ENCODE peak calls at places on chromosomes 4 and X, in ten cellular contexts. One of them, this sample, is unnamed.

GRCh38 chrX:71935542-71935941 is 24.9 kb downstream of the NHSL2 start:
- DNase-seq in thyroid gland: peak; percentile 67
- DNase-seq in bronchial epithelial cell: no peak
- DNase-seq in adrenal gland: no peak
- DNase-seq in fibroblast of lung: no peak
- DNase-seq in heart left ventricle: no peak
- DNase-seq in BE2C: no peak
- DNase-seq in AG10803: no peak
- DNase-seq in dorsolateral prefrontal cortex: no peak
- DNase-seq in body of pancreas: no peak
- DNase-seq in this sample: peak; percentile 57

GRCh38 chr4:17567267-17567666 is 9.7 kb upstream of the LAP3 start:
- DNase-seq in thyroid gland: no peak
- DNase-seq in bronchial epithelial cell: no peak
- DNase-seq in adrenal gland: no peak
- DNase-seq in fibroblast of lung: no peak
- DNase-seq in heart left ventricle: no peak
- DNase-seq in BE2C: no peak
- DNase-seq in AG10803: peak; percentile 82
- DNase-seq in dorsolateral prefrontal cortex: no peak
- DNase-seq in body of pancreas: no peak
- DNase-seq in this sample: no peak

GRCh38 chrX:56233100-56233499 is 944 bp downstream of the KLF8 start:
- DNase-seq in thyroid gland: peak; percentile 15
- DNase-seq in bronchial epithelial cell: no peak
- DNase-seq in adrenal gland: no peak
- DNase-seq in fibroblast of lung: peak; percentile 1
- DNase-seq in heart left ventricle: no peak
- DNase-seq in BE2C: no peak
- DNase-seq in AG10803: no peak
- DNase-seq in dorsolateral prefrontal cortex: no peak
- DNase-seq in body of pancreas: no peak
- DNase-seq in this sample: no peak

GRCh38 chr4:88107406-88108107 is 50.9 kb downstream of the ABCG2 start:
- DNase-seq in thyroid gland: peak; percentile 7
- DNase-seq in bronchial epithelial cell: peak; percentile 20
- DNase-seq in adrenal gland: peak; percentile 71
- DNase-seq in fibroblast of lung: peak; percentile 43
- DNase-seq in heart left ventricle: no peak
- DNase-seq in BE2C: no peak
- DNase-seq in AG10803: peak; percentile 8
- DNase-seq in dorsolateral prefrontal cortex: no peak
- DNase-seq in body of pancreas: peak; percentile 6
- DNase-seq in this sample: no peak

GRCh38 chr4:38924266-38924827 is 56.7 kb downstream of the FAM114A1 start:
- DNase-seq in thyroid gland: no peak
- DNase-seq in bronchial epithelial cell: no peak
- DNase-seq in adrenal gland: no peak
- DNase-seq in fibroblast of lung: no peak
- DNase-seq in heart left ventricle: no peak
- DNase-seq in BE2C: no peak
- DNase-seq in AG10803: no peak
- DNase-seq in dorsolateral prefrontal cortex: no peak
- DNase-seq in body of pancreas: no peak
- DNase-seq in this sample: no peak

GRCh38 chr4:94758141-94758699 is 465 bp downstream of the BMPR1B start:
- DNase-seq in thyroid gland: peak; percentile 42
- DNase-seq in bronchial epithelial cell: peak; percentile 44
- DNase-seq in adrenal gland: peak; percentile 73
- DNase-seq in fibroblast of lung: no peak
- DNase-seq in heart left ventricle: no peak
- DNase-seq in BE2C: peak; percentile 86
- DNase-seq in AG10803: peak; percentile 43
- DNase-seq in dorsolateral prefrontal cortex: no peak
- DNase-seq in body of pancreas: peak; percentile 33
- DNase-seq in this sample: peak; percentile 73

GRCh38 chr4:163736876-163737275 is 242.4 kb downstream of the TMA16 start:
- DNase-seq in thyroid gland: no peak
- DNase-seq in bronchial epithelial cell: no peak
- DNase-seq in adrenal gland: no peak
- DNase-seq in fibroblast of lung: no peak
- DNase-seq in heart left ventricle: no peak
- DNase-seq in BE2C: no peak
- DNase-seq in AG10803: no peak
- DNase-seq in dorsolateral prefrontal cortex: no peak
- DNase-seq in body of pancreas: no peak
- DNase-seq in this sample: no peak

GRCh38 chrX:47358387-47359065 is 11.9 kb upstream of the ZNF157 start:
- DNase-seq in thyroid gland: peak; percentile 5
- DNase-seq in bronchial epithelial cell: no peak
- DNase-seq in adrenal gland: peak; percentile 55
- DNase-seq in fibroblast of lung: no peak
- DNase-seq in heart left ventricle: no peak
- DNase-seq in BE2C: no peak
- DNase-seq in AG10803: no peak
- DNase-seq in dorsolateral prefrontal cortex: no peak
- DNase-seq in body of pancreas: no peak
- DNase-seq in this sample: no peak

GRCh38 chr4:132108784-132109183 is 1040.3 kb upstream of the PCDH10 start:
- DNase-seq in thyroid gland: no peak
- DNase-seq in bronchial epithelial cell: peak; percentile 6
- DNase-seq in adrenal gland: no peak
- DNase-seq in fibroblast of lung: peak; percentile 70
- DNase-seq in heart left ventricle: no peak
- DNase-seq in BE2C: no peak
- DNase-seq in AG10803: peak; percentile 17
- DNase-seq in dorsolateral prefrontal cortex: no peak
- DNase-seq in body of pancreas: no peak
- DNase-seq in this sample: no peak

GRCh38 chrX:1390621-1391369 is 1.1 kb downstream of the SLC25A6 start:
- DNase-seq in thyroid gland: no peak
- DNase-seq in bronchial epithelial cell: no peak
- DNase-seq in adrenal gland: peak; percentile 75
- DNase-seq in fibroblast of lung: no peak
- DNase-seq in heart left ventricle: no peak
- DNase-seq in BE2C: no peak
- DNase-seq in AG10803: no peak
- DNase-seq in dorsolateral prefrontal cortex: peak; percentile 6
- DNase-seq in body of pancreas: no peak
- DNase-seq in this sample: peak; percentile 3

GRCh38 chrX:16205840-16206239 is 38.6 kb downstream of the MAGEB17 start:
- DNase-seq in thyroid gland: no peak
- DNase-seq in bronchial epithelial cell: no peak
- DNase-seq in adrenal gland: no peak
- DNase-seq in fibroblast of lung: peak; percentile 16
- DNase-seq in heart left ventricle: no peak
- DNase-seq in BE2C: no peak
- DNase-seq in AG10803: peak; percentile 80
- DNase-seq in dorsolateral prefrontal cortex: no peak
- DNase-seq in body of pancreas: no peak
- DNase-seq in this sample: no peak

GRCh38 chr4:18067031-18067430 is 45.5 kb upstream of the LCORL start:
- DNase-seq in thyroid gland: no peak
- DNase-seq in bronchial epithelial cell: peak; percentile 5
- DNase-seq in adrenal gland: no peak
- DNase-seq in fibroblast of lung: no peak
- DNase-seq in heart left ventricle: no peak
- DNase-seq in BE2C: no peak
- DNase-seq in AG10803: no peak
- DNase-seq in dorsolateral prefrontal cortex: no peak
- DNase-seq in body of pancreas: no peak
- DNase-seq in this sample: no peak

GRCh38 chrX:64975989-64976672 is at the start of gene ZC4H2:
- DNase-seq in thyroid gland: peak; percentile 72
- DNase-seq in bronchial epithelial cell: peak; percentile 76
- DNase-seq in adrenal gland: peak; percentile 88
- DNase-seq in fibroblast of lung: peak; percentile 80
- DNase-seq in heart left ventricle: peak; percentile 72
- DNase-seq in BE2C: peak; percentile 75
- DNase-seq in AG10803: peak; percentile 70
- DNase-seq in dorsolateral prefrontal cortex: peak; percentile 59
- DNase-seq in body of pancreas: peak; percentile 83
- DNase-seq in this sample: peak; percentile 68

GRCh38 chr4:188781655-188782054 is 642.4 kb downstream of the TRIML1 start:
- DNase-seq in thyroid gland: peak; percentile 8
- DNase-seq in bronchial epithelial cell: no peak
- DNase-seq in adrenal gland: no peak
- DNase-seq in fibroblast of lung: peak; percentile 22
- DNase-seq in heart left ventricle: no peak
- DNase-seq in BE2C: peak; percentile 28
- DNase-seq in AG10803: no peak
- DNase-seq in dorsolateral prefrontal cortex: no peak
- DNase-seq in body of pancreas: no peak
- DNase-seq in this sample: peak; percentile 19

GRCh38 chr4:25061602-25062001 is 30.9 kb upstream of the LGI2 start:
- DNase-seq in thyroid gland: no peak
- DNase-seq in bronchial epithelial cell: no peak
- DNase-seq in adrenal gland: no peak
- DNase-seq in fibroblast of lung: no peak
- DNase-seq in heart left ventricle: no peak
- DNase-seq in BE2C: no peak
- DNase-seq in AG10803: no peak
- DNase-seq in dorsolateral prefrontal cortex: no peak
- DNase-seq in body of pancreas: no peak
- DNase-seq in this sample: no peak

GRCh38 chr4:7539186-7539585 is 104.5 kb upstream of the PSAPL1 start:
- DNase-seq in thyroid gland: no peak
- DNase-seq in bronchial epithelial cell: no peak
- DNase-seq in adrenal gland: no peak
- DNase-seq in fibroblast of lung: no peak
- DNase-seq in heart left ventricle: no peak
- DNase-seq in BE2C: no peak
- DNase-seq in AG10803: no peak
- DNase-seq in dorsolateral prefrontal cortex: no peak
- DNase-seq in body of pancreas: no peak
- DNase-seq in this sample: no peak

GRCh38 chrX:102784550-102784949 is 64.0 kb downstream of the GPRASP3 start:
- DNase-seq in thyroid gland: peak; percentile 55
- DNase-seq in bronchial epithelial cell: no peak
- DNase-seq in adrenal gland: no peak
- DNase-seq in fibroblast of lung: no peak
- DNase-seq in heart left ventricle: no peak
- DNase-seq in BE2C: no peak
- DNase-seq in AG10803: no peak
- DNase-seq in dorsolateral prefrontal cortex: no peak
- DNase-seq in body of pancreas: no peak
- DNase-seq in this sample: no peak

GRCh38 chr4:41205130-41205529 is 9.2 kb downstream of the APBB2 start:
- DNase-seq in thyroid gland: no peak
- DNase-seq in bronchial epithelial cell: no peak
- DNase-seq in adrenal gland: no peak
- DNase-seq in fibroblast of lung: no peak
- DNase-seq in heart left ventricle: no peak
- DNase-seq in BE2C: no peak
- DNase-seq in AG10803: no peak
- DNase-seq in dorsolateral prefrontal cortex: no peak
- DNase-seq in body of pancreas: no peak
- DNase-seq in this sample: no peak
- H3K4me3 ChIP-seq in thyroid gland: no peak overlapping the region
- H3K4me3 ChIP-seq in bronchial epithelial cell: no peak overlapping the region
- H3K4me3 ChIP-seq in adrenal gland: no peak overlapping the region
- H3K4me3 ChIP-seq in fibroblast of lung: no peak overlapping the region
- H3K4me3 ChIP-seq in heart left ventricle: no peak overlapping the region
- H3K4me3 ChIP-seq in BE2C: no peak overlapping the region
- H3K4me3 ChIP-seq in AG10803: no peak overlapping the region
- H3K4me3 ChIP-seq in dorsolateral prefrontal cortex: no peak overlapping the region
- H3K4me3 ChIP-seq in body of pancreas: no peak overlapping the region
- H3K4me3 ChIP-seq in this sample: no peak overlapping the region

GRCh38 chr4:5078015-5078414 is 26.7 kb downstream of the STK32B start:
- DNase-seq in thyroid gland: no peak
- DNase-seq in bronchial epithelial cell: no peak
- DNase-seq in adrenal gland: no peak
- DNase-seq in fibroblast of lung: no peak
- DNase-seq in heart left ventricle: no peak
- DNase-seq in BE2C: no peak
- DNase-seq in AG10803: no peak
- DNase-seq in dorsolateral prefrontal cortex: no peak
- DNase-seq in body of pancreas: no peak
- DNase-seq in this sample: no peak
- TF ChIP-seq CTCF in thyroid gland: no peak
- TF ChIP-seq CTCF in bronchial epithelial cell: no peak
- TF ChIP-seq CTCF in adrenal gland: no peak
- TF ChIP-seq CTCF in fibroblast of lung: no peak
- TF ChIP-seq CTCF in heart left ventricle: no peak
- TF ChIP-seq CTCF in BE2C: no peak
- TF ChIP-seq CTCF in AG10803: no peak
- TF ChIP-seq CTCF in dorsolateral prefrontal cortex: no peak
- TF ChIP-seq CTCF in body of pancreas: no peak
- TF ChIP-seq CTCF in this sample: no peak

GRCh38 chr4:93152461-93152860 is 676.1 kb upstream of the ATOH1 start:
- DNase-seq in thyroid gland: no peak
- DNase-seq in bronchial epithelial cell: no peak
- DNase-seq in adrenal gland: no peak
- DNase-seq in fibroblast of lung: no peak
- DNase-seq in heart left ventricle: no peak
- DNase-seq in BE2C: no peak
- DNase-seq in AG10803: no peak
- DNase-seq in dorsolateral prefrontal cortex: no peak
- DNase-seq in body of pancreas: no peak
- DNase-seq in this sample: no peak

GRCh38 chr4:93144644-93145043 is 683.9 kb upstream of the ATOH1 start:
- DNase-seq in thyroid gland: no peak
- DNase-seq in bronchial epithelial cell: no peak
- DNase-seq in adrenal gland: no peak
- DNase-seq in fibroblast of lung: no peak
- DNase-seq in heart left ventricle: no peak
- DNase-seq in BE2C: no peak
- DNase-seq in AG10803: no peak
- DNase-seq in dorsolateral prefrontal cortex: no peak
- DNase-seq in body of pancreas: no peak
- DNase-seq in this sample: no peak

GRCh38 chr4:93147524-93148212 is 680.9 kb upstream of the ATOH1 start:
- DNase-seq in thyroid gland: no peak
- DNase-seq in bronchial epithelial cell: no peak
- DNase-seq in adrenal gland: no peak
- DNase-seq in fibroblast of lung: no peak
- DNase-seq in heart left ventricle: no peak
- DNase-seq in BE2C: no peak
- DNase-seq in AG10803: no peak
- DNase-seq in dorsolateral prefrontal cortex: no peak
- DNase-seq in body of pancreas: no peak
- DNase-seq in this sample: peak; percentile 89
- H3K4me3 ChIP-seq in thyroid gland: no peak overlapping the region
- H3K4me3 ChIP-seq in bronchial epithelial cell: no peak overlapping the region
- H3K4me3 ChIP-seq in adrenal gland: no peak overlapping the region
- H3K4me3 ChIP-seq in fibroblast of lung: no peak overlapping the region
- H3K4me3 ChIP-seq in heart left ventricle: no peak overlapping the region
- H3K4me3 ChIP-seq in BE2C: no peak overlapping the region
- H3K4me3 ChIP-seq in AG10803: no peak overlapping the region
- H3K4me3 ChIP-seq in dorsolateral prefrontal cortex: no peak overlapping the region
- H3K4me3 ChIP-seq in body of pancreas: no peak overlapping the region
- H3K4me3 ChIP-seq in this sample: peak overlapping the region; percentile 23

DNA sequence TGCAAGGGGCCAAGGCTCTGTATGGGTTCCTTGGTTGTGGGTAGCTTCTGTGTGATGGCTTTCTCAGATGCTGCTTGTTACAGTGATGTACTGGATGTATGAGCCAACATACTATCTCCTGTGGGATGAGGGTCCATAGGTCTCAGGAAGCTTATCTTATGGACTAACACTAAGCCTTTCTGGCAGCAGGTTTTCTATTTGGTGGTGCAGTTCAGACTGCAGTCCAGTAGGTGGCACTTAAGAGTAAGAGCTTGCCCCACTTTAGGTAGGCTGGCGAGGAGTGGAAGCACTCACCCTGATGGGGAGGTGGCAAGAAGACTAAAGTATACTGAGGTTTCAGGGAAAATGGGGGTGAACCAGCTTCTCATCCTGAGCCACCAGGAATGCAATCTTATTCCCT is 306.7 kb upstream of the MAOA start:
- DNase-seq in thyroid gland: peak; percentile 36
- DNase-seq in bronchial epithelial cell: peak; percentile 51
- DNase-seq in adrenal gland: peak; percentile 57
- DNase-seq in fibroblast of lung: peak; percentile 28
- DNase-seq in heart left ventricle: peak; percentile 3
- DNase-seq in BE2C: peak; percentile 21
- DNase-seq in AG10803: peak; percentile 25
- DNase-seq in dorsolateral prefrontal cortex: no peak
- DNase-seq in body of pancreas: peak; percentile 21
- DNase-seq in this sample: peak; percentile 56
- TF ChIP-seq CTCF in thyroid gland: no peak
- TF ChIP-seq CTCF in bronchial epithelial cell: peak; percentile 67
- TF ChIP-seq CTCF in adrenal gland: peak; percentile 63
- TF ChIP-seq CTCF in fibroblast of lung: peak; percentile 26
- TF ChIP-seq CTCF in heart left ventricle: peak; percentile 65
- TF ChIP-seq CTCF in BE2C: peak; percentile 55
- TF ChIP-seq CTCF in AG10803: peak; percentile 60
- TF ChIP-seq CTCF in dorsolateral prefrontal cortex: peak; percentile 42
- TF ChIP-seq CTCF in body of pancreas: peak; percentile 61
- TF ChIP-seq CTCF in this sample: peak; percentile 75